ENCODE peak calls at places on chromosomes 1 and 21, in four cellular contexts. D is gastrocnemius medialis, Q is dorsolateral prefrontal cortex, E is left lung. V is an unnamed sample.

GRCh38 chr1:109252893-109253802 is 3.8 kb downstream of the CELSR2 start:
- DNase-seq in D (no peak), Q (peak), E (no peak), V (no peak)

GRCh38 chr1:21661886-21662285 is 7.3 kb downstream of the RAP1GAP start:
- DNase-seq in D (no peak), Q (no peak), E (no peak), V (peak)

GRCh38 chr21:38954450-38955059 is 148.8 kb downstream of the ETS2 start:
- DNase-seq in D (no peak), Q (no peak), E (peak), V (no peak)

GRCh38 chr1:205832326-205832751 is 17.6 kb downstream of the PM20D1 start:
- DNase-seq in D (no peak), Q (no peak), E (no peak), V (no peak)

GRCh38 chr1:43708006-43708412 is 673 bp downstream of the ST3GAL3 start:
- DNase-seq in D (no peak), Q (peak), E (no peak), V (no peak)

GRCh38 chr1:182869241-182869666 is 30.1 kb downstream of the DHX9 start:
- DNase-seq in D (no peak), Q (no peak), E (no peak), V (no peak)

GRCh38 chr21:16395285-16395684 is 665.5 kb downstream of the USP25 start:
- DNase-seq in D (no peak), Q (no peak), E (no peak), V (no peak)

GRCh38 chr1:69567847-69568434 is at the start of gene LRRC7:
- DNase-seq in D (no peak), Q (peak), E (no peak), V (no peak)

GRCh38 chr1:63824386-63824898 is 50.6 kb downstream of the ROR1 start:
- DNase-seq in D (no peak), Q (no peak), E (no peak), V (no peak)

GRCh38 chr21:32206631-32207030 is 72.2 kb downstream of the MIS18A start:
- DNase-seq in D (no peak), Q (no peak), E (no peak), V (no peak)

GRCh38 chr1:116168277-116169032 is 57.3 kb downstream of the MAB21L3 start:
- DNase-seq in D (peak), Q (peak), E (peak), V (peak)

GRCh38 chr1:7940745-7941436 is at the start of gene TNFRSF9:
- DNase-seq in D (no peak), Q (no peak), E (peak), V (no peak)

GRCh38 chr21:38668067-38668466 is 137.7 kb upstream of the ETS2 start:
- DNase-seq in D (no peak), Q (no peak), E (no peak), V (no peak)

GRCh38 chr1:205437570-205437969 is 15.7 kb upstream of the LEMD1 start:
- DNase-seq in D (no peak), Q (no peak), E (no peak), V (no peak)

GRCh38 chr1:161185282-161185682 is 8.0 kb upstream of the B4GALT3 start:
- DNase-seq in D (peak), Q (peak), E (peak), V (no peak)

GRCh38 chr1:164058192-164058591 is 500.8 kb upstream of the PBX1 start:
- DNase-seq in D (no peak), Q (no peak), E (no peak), V (no peak)

GRCh38 chr1:2530501-2531361 is 668 bp upstream of the HES5 start:
- DNase-seq in D (no peak), Q (peak), E (peak), V (no peak)

GRCh38 chr1:41739061-41739955 is 179.4 kb downstream of the HIVEP3 start:
- DNase-seq in D (peak), Q (peak), E (peak), V (peak)

GRCh38 chr21:28444131-28444530 is 548.5 kb downstream of the LTN1 start:
- DNase-seq in D (no peak), Q (no peak), E (no peak), V (no peak)

GRCh38 chr1:119160435-119160834 is 20.0 kb upstream of the WARS2 start:
- DNase-seq in D (no peak), Q (no peak), E (no peak), V (no peak)

GRCh38 chr1:116850436-116850835 is 59.3 kb upstream of the PTGFRN start:
- DNase-seq in D (no peak), Q (no peak), E (no peak), V (no peak)

GRCh38 chr1:17768651-17769241 is 13.6 kb downstream of the ACTL8 start:
- DNase-seq in D (no peak), Q (no peak), E (peak), V (no peak)

GRCh38 chr1:108505766-108506075 is 54.2 kb upstream of the EEIG2 start:
- DNase-seq in D (no peak), Q (no peak), E (no peak), V (no peak)

GRCh38 chr1:55150880-55151582 is 64.1 kb downstream of the USP24 start:
- DNase-seq in D (no peak), Q (no peak), E (no peak), V (no peak)

GRCh38 chr21:32888971-32889370 is 117.4 kb upstream of the PAXBP1 start:
- DNase-seq in D (no peak), Q (no peak), E (no peak), V (no peak)

GRCh38 chr1:172321429-172321828 is 99.1 kb upstream of the C1orf105 start:
- DNase-seq in D (no peak), Q (no peak), E (no peak), V (no peak)